ENCODE peak calls at places on chromosomes 12 and 14, in six cellular contexts. C is body of pancreas, B is esophagus mucosa, F is aorta, G is Right ventricle myocardium superior, P is pancreas. N is an unnamed sample.

GRCh38 chr12:19402211-19402610 is 37.1 kb upstream of the AEBP2 start:
- ATAC-seq in C (no peak), B (peak), F (no peak), G (no peak), P (no peak), N (no peak)

GRCh38 chr14:36254020-36254614 is 66.3 kb downstream of the MBIP start:
- ATAC-seq in C (no peak), B (no peak), F (no peak), G (no peak), P (no peak), N (no peak)

GRCh38 chr14:55904086-55904485 is 214.1 kb upstream of the PELI2 start:
- ATAC-seq in C (no peak), B (no peak), F (no peak), G (no peak), P (no peak), N (no peak)

GRCh38 chr14:73467800-73468199 is 9.5 kb upstream of the NUMB start:
- ATAC-seq in C (no peak), B (no peak), F (no peak), G (no peak), P (no peak), N (peak)

GRCh38 chr12:93317227-93317626 is 60.5 kb upstream of the NUDT4 start:
- ATAC-seq in C (no peak), B (peak), F (no peak), G (no peak), P (no peak), N (no peak)

GRCh38 chr14:55127491-55127951 is 1.5 kb upstream of the LGALS3 start:
- ATAC-seq in C (no peak), B (no peak), F (no peak), G (no peak), P (no peak), N (no peak)

GRCh38 chr12:106987846-106988245 is 900 bp upstream of the MTERF2 start:
- ATAC-seq in C (no peak), B (peak), F (no peak), G (no peak), P (peak), N (no peak)

GRCh38 chr12:45259732-45260480 is 44.0 kb downstream of the ANO6 start:
- ATAC-seq in C (no peak), B (peak), F (no peak), G (peak), P (peak), N (no peak)

GRCh38 chr12:5050542-5050941 is 6.9 kb downstream of the KCNA5 start:
- ATAC-seq in C (no peak), B (peak), F (no peak), G (no peak), P (no peak), N (no peak)

GRCh38 chr12:31106101-31106803 is 32.6 kb downstream of the DDX11 start:
- ATAC-seq in C (no peak), B (no peak), F (no peak), G (no peak), P (no peak), N (no peak)